ENCODE peak calls at places on chromosomes 2 and 18, in seven cellular contexts. H is CD4-positive, alpha-beta memory T cell; D is uterus; M is neuronal stem cell; C is CD4-positive, CD25-positive, alpha-beta regulatory T cell; W is ovary; J is mesendoderm. Z is an unnamed sample. For H3K4me1, the result is how much of the 10 kb centered on the place peaks cover.

GRCh38 chr2:53970898-53971681 is at the start of gene PSME4:
- DNase-seq in H (peak), D (peak), M (peak), C (peak), W (peak), J (peak), Z (peak)

GRCh38 chr18:65235966-65236634 is 514.7 kb upstream of the CDH7 start:
- DNase-seq in H (no peak), D (no peak), M (no peak), C (no peak), W (no peak), J (peak), Z (no peak)

GRCh38 chr2:43027103-43027482 is 199.3 kb downstream of the ZFP36L2 start:
- DNase-seq in H (no peak), D (no peak), M (no peak), C (no peak), W (peak), J (no peak), Z (peak)

GRCh38 chr2:128438091-128438490 is 119.4 kb upstream of the HS6ST1 start:
- DNase-seq in H (no peak), D (no peak), M (no peak), C (no peak), W (no peak), J (no peak), Z (no peak)

GRCh38 chr2:240996834-240997140 is 1.6 kb upstream of the SNED1 start:
- DNase-seq in H (no peak), D (no peak), M (no peak), C (no peak), W (no peak), J (no peak), Z (peak)

GRCh38 chr2:215218587-215219577 is 80.5 kb upstream of the ABCA12 start:
- DNase-seq in H (no peak), D (no peak), M (no peak), C (no peak), W (no peak), J (no peak), Z (no peak)

GRCh38 chr2:128967666-128968065 is 649.0 kb upstream of the HS6ST1 start:
- DNase-seq in H (no peak), D (no peak), M (no peak), C (no peak), W (no peak), J (no peak), Z (no peak)

GRCh38 chr2:10889741-10890215 is 22.0 kb upstream of the KCNF1 start:
- DNase-seq in H (no peak), D (no peak), M (no peak), C (no peak), W (no peak), J (no peak), Z (no peak)

GRCh38 chr2:1769703-1770422 is 25.5 kb upstream of the PXDN start:
- DNase-seq in H (no peak), D (peak), M (peak), C (no peak), W (peak), J (peak), Z (peak)

GRCh38 chr2:202158796-202159195 is 79.6 kb downstream of the SUMO1 start:
- DNase-seq in H (no peak), D (no peak), M (no peak), C (no peak), W (no peak), J (no peak), Z (no peak)

GRCh38 chr2:84674099-84674498 is 157.8 kb downstream of the DNAH6 start:
- DNase-seq in H (no peak), D (no peak), M (no peak), C (no peak), W (no peak), J (no peak), Z (no peak)

GRCh38 chr2:178163395-178163794 is 30.9 kb upstream of the OSBPL6 start:
- DNase-seq in H (no peak), D (no peak), M (no peak), C (no peak), W (no peak), J (no peak), Z (no peak)

DNA sequence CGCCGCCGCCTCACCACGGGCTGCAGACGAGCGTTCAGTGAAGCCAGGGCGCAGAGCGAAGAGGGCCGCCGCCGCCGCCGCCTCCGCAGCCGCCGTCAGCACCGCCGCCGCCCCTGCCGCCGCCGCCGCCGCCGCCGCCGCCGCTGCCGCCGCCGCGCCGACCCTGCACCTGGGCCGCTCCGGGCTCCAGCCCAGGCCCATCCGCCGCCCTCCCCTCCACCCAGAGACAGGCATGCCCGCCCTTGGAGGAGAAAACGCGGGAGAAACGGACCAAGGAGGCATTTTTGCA is 3.0 kb downstream of the POU3F3 start:
- DNase-seq in H (no peak), D (no peak), M (no peak), C (no peak), W (no peak), J (peak), Z (no peak)
- H3K27ac ChIP-seq in H (no peak), D (no peak), M (no peak), C (no peak), W (no peak), J (no peak), Z (no peak)

GRCh38 chr2:208248601-208249000 is 6.3 kb downstream of the IDH1 start:
- DNase-seq in H (no peak), D (no peak), M (no peak), C (no peak), W (no peak), J (no peak), Z (no peak)

GRCh38 chr2:208249241-208249640 is 5.6 kb downstream of the IDH1 start:
- DNase-seq in H (no peak), D (no peak), M (no peak), C (no peak), W (no peak), J (no peak), Z (no peak)

GRCh38 chr2:208252766-208253492 is 1.9 kb downstream of the IDH1 start:
- DNase-seq in H (no peak), D (no peak), M (no peak), C (no peak), W (no peak), J (no peak), Z (no peak)

GRCh38 chr2:208250401-208250800 is 4.5 kb downstream of the IDH1 start:
- DNase-seq in H (no peak), D (no peak), M (no peak), C (no peak), W (no peak), J (no peak), Z (no peak)

DNA sequence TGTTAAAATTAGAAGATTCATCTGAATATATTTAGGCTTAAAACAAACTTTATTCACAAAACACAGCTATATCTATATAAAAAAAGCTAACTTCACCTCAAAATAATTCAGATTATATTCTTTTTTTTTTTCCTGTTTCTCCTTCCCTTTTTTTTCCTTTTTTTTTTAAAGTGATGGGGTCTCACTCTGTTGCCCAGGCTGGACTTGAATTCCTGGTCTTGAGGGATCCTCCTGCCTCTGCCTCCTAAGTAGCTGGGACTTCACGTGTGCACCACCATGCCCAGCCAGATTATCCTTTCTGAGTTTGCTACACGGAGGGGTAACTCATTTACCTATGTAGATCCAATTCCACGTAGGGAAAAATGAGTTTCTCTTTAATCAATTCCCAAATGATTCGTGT is 3.8 kb downstream of the IDH1 start:
- DNase-seq in H (no peak), D (no peak), M (no peak), C (no peak), W (no peak), J (no peak), Z (no peak)
- H3K4me1 ChIP-seq in H (under half), D (under half), M (under half), C (under half), W (under half), J (under half), Z (under half)

GRCh38 chr2:66576381-66577330 is 141.7 kb downstream of the MEIS1 start:
- DNase-seq in H (no peak), D (peak), M (no peak), C (no peak), W (peak), J (peak), Z (peak)
- H3K4me3 ChIP-seq in H (no peak), D (peak), M (peak), C (no peak), W (peak), J (peak), Z (peak)

DNA sequence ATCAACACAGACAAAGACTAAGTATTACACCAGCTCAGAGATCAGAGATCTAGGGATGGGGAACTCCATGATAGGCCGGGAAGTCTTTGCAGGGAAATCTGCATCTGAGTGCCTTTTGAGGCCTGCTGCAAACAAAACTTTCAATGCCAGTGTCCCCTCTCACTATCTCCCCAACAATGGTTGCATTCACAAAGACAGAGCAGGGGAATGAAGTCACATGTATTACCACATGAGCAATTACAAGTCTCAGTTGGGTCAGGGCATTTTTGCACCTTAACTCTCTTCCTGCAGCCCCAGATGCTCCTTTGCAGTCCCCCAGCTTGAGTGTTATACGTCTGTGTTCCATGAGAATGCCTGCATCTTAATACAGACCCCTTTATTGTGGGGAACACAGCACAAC is 1.8 kb upstream of the RNF144A start:
- DNase-seq in H (no peak), D (no peak), M (no peak), C (no peak), W (no peak), J (no peak), Z (no peak)
- H3K27ac ChIP-seq in H (no peak), D (no peak), M (no peak), C (no peak), W (no peak), J (no peak), Z (no peak)

GRCh38 chr2:235170536-235171510 is 219.0 kb downstream of the SH3BP4 start:
- DNase-seq in H (no peak), D (no peak), M (peak), C (no peak), W (no peak), J (peak), Z (no peak)
- H3K4me1 ChIP-seq in H (under half), D (under half), M (under half), C (under half), W (under half), J (under half), Z (under half)

GRCh38 chr2:74507145-74507925 is at the start of gene PCGF1:
- DNase-seq in H (peak), D (peak), M (peak), C (peak), W (peak), J (peak), Z (peak)

GRCh38 chr2:74503506-74504475 is 3.7 kb downstream of the PCGF1 start:
- DNase-seq in H (no peak), D (no peak), M (no peak), C (no peak), W (no peak), J (no peak), Z (no peak)

GRCh38 chr2:74504591-74504990 is 2.9 kb downstream of the PCGF1 start:
- DNase-seq in H (no peak), D (no peak), M (no peak), C (no peak), W (no peak), J (no peak), Z (no peak)

GRCh38 chr2:74507926-74508520 is 528 bp upstream of the PCGF1 start:
- DNase-seq in H (no peak), D (no peak), M (no peak), C (no peak), W (peak), J (peak), Z (peak)

DNA sequence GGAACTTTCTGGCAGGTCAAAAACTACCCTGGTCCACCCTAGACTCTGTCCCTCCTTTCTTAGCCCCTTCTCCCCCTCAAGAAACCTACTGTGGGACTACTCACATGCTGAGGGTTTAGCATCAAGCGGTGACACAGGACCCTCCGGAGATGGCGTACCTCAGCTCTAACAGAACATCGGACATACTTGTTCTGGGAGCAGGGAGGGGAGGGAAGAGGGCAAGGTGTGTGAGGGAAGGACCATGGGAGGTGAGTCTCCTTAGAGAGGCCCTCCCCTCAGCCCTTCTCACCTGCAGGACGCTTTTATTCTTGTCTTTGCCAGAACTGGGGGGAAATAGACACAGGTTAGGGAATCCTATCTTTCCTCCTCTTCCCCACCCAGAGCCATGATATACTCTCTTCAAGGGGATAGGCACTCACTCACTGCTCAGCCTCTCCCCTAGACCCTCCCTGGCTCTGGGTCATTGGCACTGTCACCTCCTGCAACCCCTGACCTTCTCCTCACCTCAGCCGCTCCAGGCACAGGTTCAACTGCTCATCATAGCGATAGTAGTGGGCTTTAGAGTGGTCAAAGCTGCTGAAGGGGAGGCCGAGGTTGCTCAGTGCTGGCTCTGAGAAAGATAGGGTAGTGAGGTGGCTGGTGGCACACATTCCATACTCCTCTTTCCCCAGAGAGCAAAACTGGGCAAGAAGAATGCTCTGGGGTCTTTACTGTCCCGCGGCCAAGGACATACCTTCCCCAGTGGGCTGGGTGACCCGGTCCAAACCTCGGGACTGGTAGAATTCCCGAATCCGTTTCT is 1.8 kb downstream of the PCGF1 start:
- DNase-seq in H (no peak), D (no peak), M (no peak), C (no peak), W (no peak), J (no peak), Z (no peak)
- H3K4me3 ChIP-seq in H (no peak), D (no peak), M (no peak), C (no peak), W (no peak), J (no peak), Z (peak)

GRCh38 chr2:28273751-28274150 is 118.9 kb upstream of the FOSL2 start:
- DNase-seq in H (no peak), D (no peak), M (no peak), C (no peak), W (no peak), J (no peak), Z (no peak)

GRCh38 chr2:28276076-28276618 is 116.5 kb upstream of the FOSL2 start:
- DNase-seq in H (no peak), D (peak), M (no peak), C (no peak), W (no peak), J (peak), Z (no peak)

GRCh38 chr2:28277466-28277865 is 115.2 kb upstream of the FOSL2 start:
- DNase-seq in H (no peak), D (no peak), M (no peak), C (no peak), W (no peak), J (no peak), Z (no peak)

GRCh38 chr2:28274911-28275685 is 117.6 kb upstream of the FOSL2 start:
- DNase-seq in H (no peak), D (no peak), M (no peak), C (no peak), W (no peak), J (peak), Z (no peak)

GRCh38 chr2:28276807-28277206 is 115.9 kb upstream of the FOSL2 start:
- DNase-seq in H (no peak), D (no peak), M (no peak), C (no peak), W (no peak), J (no peak), Z (no peak)
- H3K27ac ChIP-seq in H (no peak), D (peak), M (no peak), C (no peak), W (no peak), J (no peak), Z (no peak)

GRCh38 chr2:231672617-231673347 is 35.5 kb upstream of the PTMA start:
- DNase-seq in H (no peak), D (peak), M (no peak), C (no peak), W (peak), J (peak), Z (no peak)

GRCh38 chr2:231668981-231669380 is 39.3 kb upstream of the PTMA start:
- DNase-seq in H (no peak), D (no peak), M (no peak), C (no peak), W (no peak), J (no peak), Z (no peak)

GRCh38 chr2:231670892-231671616 is 37.3 kb upstream of the PTMA start:
- DNase-seq in H (no peak), D (no peak), M (no peak), C (no peak), W (peak), J (peak), Z (no peak)

GRCh38 chr2:231673348-231673770 is 35.0 kb upstream of the PTMA start:
- DNase-seq in H (no peak), D (peak), M (no peak), C (no peak), W (peak), J (peak), Z (no peak)

DNA sequence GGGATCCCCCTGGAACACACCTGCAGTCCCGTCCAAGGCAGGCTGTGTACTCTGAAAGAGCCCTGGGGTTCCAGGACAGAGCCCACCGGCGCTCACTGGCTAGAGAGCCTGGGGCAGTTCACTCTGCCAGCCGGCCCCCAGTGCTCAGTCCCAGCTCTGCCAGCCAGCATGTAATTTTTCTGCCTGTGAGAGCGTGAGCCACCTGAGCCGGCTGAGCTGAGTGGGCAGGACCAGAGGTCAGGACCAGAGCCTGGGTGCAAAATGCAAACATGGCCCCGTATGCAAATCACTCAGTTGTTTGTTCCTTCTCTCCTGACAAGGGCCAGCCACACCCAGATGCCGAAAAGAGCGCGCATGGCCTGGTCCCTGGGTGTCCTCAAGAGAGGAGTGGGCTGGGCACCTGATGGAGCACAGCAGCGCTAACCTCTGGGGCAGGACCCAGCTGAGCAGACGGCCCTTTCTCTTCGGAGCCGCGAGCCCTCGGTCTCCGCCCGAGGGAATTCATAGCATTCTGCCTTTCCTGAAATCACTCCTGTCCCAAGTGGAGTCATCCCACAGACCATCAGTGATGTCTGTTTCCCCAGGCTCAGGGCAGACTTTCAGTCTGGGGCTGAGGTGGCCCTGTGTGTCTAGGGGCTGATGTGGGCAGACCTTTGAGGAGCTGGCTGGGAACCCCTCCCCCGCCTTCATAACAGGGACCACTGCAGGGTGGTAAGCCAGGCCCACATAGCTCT is 36.5 kb upstream of the PTMA start:
- DNase-seq in H (no peak), D (no peak), M (no peak), C (no peak), W (no peak), J (no peak), Z (no peak)
- H3K4me1 ChIP-seq in H (under half), D (under half), M (under half), C (under half), W (under half), J (under half), Z (under half)

GRCh38 chr2:85755122-85756027 is 1.6 kb downstream of the ATOH8 start:
- DNase-seq in H (no peak), D (no peak), M (no peak), C (no peak), W (no peak), J (no peak), Z (peak)
- H3K4me3 ChIP-seq in H (no peak), D (peak), M (peak), C (no peak), W (peak), J (no peak), Z (peak)

GRCh38 chr2:238848941-238849853 is 1.3 kb downstream of the TWIST2 start:
- DNase-seq in H (no peak), D (no peak), M (no peak), C (no peak), W (peak), J (peak), Z (no peak)

GRCh38 chr2:238847432-238847801 is 468 bp upstream of the TWIST2 start:
- DNase-seq in H (no peak), D (no peak), M (no peak), C (no peak), W (no peak), J (peak), Z (no peak)

GRCh38 chr2:238847841-238848565 is at the start of gene TWIST2:
- DNase-seq in H (no peak), D (peak), M (peak), C (no peak), W (peak), J (peak), Z (peak)

GRCh38 chr2:238850096-238850495 is 2.2 kb downstream of the TWIST2 start:
- DNase-seq in H (no peak), D (no peak), M (no peak), C (no peak), W (no peak), J (no peak), Z (no peak)

GRCh38 chr2:238848566-238848940 is 668 bp downstream of the TWIST2 start:
- DNase-seq in H (no peak), D (no peak), M (no peak), C (no peak), W (peak), J (no peak), Z (no peak)
- H3K27ac ChIP-seq in H (no peak), D (peak), M (no peak), C (no peak), W (peak), J (no peak), Z (no peak)

Z was measured in pancreas.